ENCODE peak calls at places on chromosome 21, in nine cellular contexts. J is lower lobe of right lung; Y is GM06990; E is fibroblast of mammary gland; S is effector memory CD4-positive, alpha-beta T cell; N is occipital lobe; V is C1 segment of cervical spinal cord; Z is adrenal gland; Q is T-helper 2 cell. B is an unnamed sample.

GRCh38 chr21:44331650-44332306 is 7.4 kb downstream of the CFAP410 start:
- DNase-seq in J (no peak), Y (no peak), E (peak), S (no peak), N (peak), V (no peak), Z (no peak), Q (no peak), B (peak)

GRCh38 chr21:34132905-34133304 is 59.5 kb downstream of the MRPS6 start:
- DNase-seq in J (no peak), Y (no peak), E (no peak), S (no peak), N (no peak), V (no peak), Z (no peak), Q (no peak), B (no peak)

GRCh38 chr21:21183092-21183491 is 184.9 kb downstream of the NCAM2 start:
- DNase-seq in J (no peak), Y (no peak), E (no peak), S (no peak), N (no peak), V (no peak), Z (no peak), Q (no peak), B (no peak)

GRCh38 chr21:46029201-46029924 is 47.8 kb downstream of the COL6A1 start:
- DNase-seq in J (no peak), Y (no peak), E (peak), S (no peak), N (no peak), V (no peak), Z (no peak), Q (no peak), B (no peak)

GRCh38 chr21:39014751-39015150 is 168.5 kb downstream of the PSMG1 start:
- DNase-seq in J (no peak), Y (no peak), E (peak), S (no peak), N (no peak), V (no peak), Z (no peak), Q (no peak), B (no peak)

GRCh38 chr21:38139380-38140168 is 117.2 kb upstream of the KCNJ15 start:
- DNase-seq in J (no peak), Y (no peak), E (peak), S (no peak), N (no peak), V (no peak), Z (no peak), Q (no peak), B (no peak)

GRCh38 chr21:35607406-35607805 is 452.9 kb downstream of the SETD4 start:
- DNase-seq in J (no peak), Y (no peak), E (no peak), S (no peak), N (no peak), V (no peak), Z (no peak), Q (no peak), B (no peak)

GRCh38 chr21:10463156-10463555 is 58.2 kb upstream of the TPTE start:
- DNase-seq in J (no peak), Y (no peak), E (no peak), S (no peak), N (no peak), V (no peak), Z (no peak), Q (no peak), B (no peak)

GRCh38 chr21:23887709-23888303 is 1719.5 kb downstream of the MRPL39 start:
- DNase-seq in J (no peak), Y (no peak), E (no peak), S (peak), N (no peak), V (no peak), Z (no peak), Q (no peak), B (no peak)

GRCh38 chr21:45995686-45996179 is 14.2 kb downstream of the COL6A1 start:
- DNase-seq in J (peak), Y (no peak), E (peak), S (no peak), N (no peak), V (no peak), Z (peak), Q (no peak), B (no peak)

GRCh38 chr21:18521204-18521603 is 117.6 kb upstream of the TMPRSS15 start:
- DNase-seq in J (no peak), Y (no peak), E (no peak), S (no peak), N (no peak), V (no peak), Z (no peak), Q (no peak), B (no peak)

GRCh38 chr21:44497641-44498243 is 42.3 kb downstream of the KRTAP10-1 start:
- DNase-seq in J (no peak), Y (no peak), E (peak), S (no peak), N (no peak), V (no peak), Z (no peak), Q (no peak), B (no peak)

GRCh38 chr21:20311388-20311787 is 686.8 kb upstream of the NCAM2 start:
- DNase-seq in J (no peak), Y (no peak), E (no peak), S (no peak), N (no peak), V (no peak), Z (no peak), Q (no peak), B (no peak)

GRCh38 chr21:45887788-45888187 is 93.8 kb upstream of the COL6A1 start:
- DNase-seq in J (no peak), Y (no peak), E (no peak), S (no peak), N (no peak), V (no peak), Z (no peak), Q (no peak), B (no peak)

GRCh38 chr21:32800056-32800455 is 28.5 kb upstream of the PAXBP1 start:
- DNase-seq in J (no peak), Y (no peak), E (no peak), S (no peak), N (no peak), V (no peak), Z (no peak), Q (no peak), B (no peak)

GRCh38 chr21:27035791-27036190 is 68.9 kb upstream of the ADAMTS5 start:
- DNase-seq in J (no peak), Y (no peak), E (no peak), S (no peak), N (no peak), V (no peak), Z (no peak), Q (no peak), B (peak)

GRCh38 chr21:43193651-43194302 is 25.0 kb downstream of the CRYAA start:
- DNase-seq in J (no peak), Y (no peak), E (peak), S (no peak), N (no peak), V (no peak), Z (peak), Q (no peak), B (no peak)

GRCh38 chr21:25835397-25835796 is 100.6 kb downstream of the GABPA start:
- DNase-seq in J (no peak), Y (no peak), E (no peak), S (no peak), N (no peak), V (no peak), Z (peak), Q (no peak), B (no peak)

GRCh38 chr21:45822429-45823099 is 159.0 kb upstream of the COL6A1 start:
- DNase-seq in J (no peak), Y (no peak), E (no peak), S (no peak), N (no peak), V (no peak), Z (no peak), Q (no peak), B (no peak)

GRCh38 chr21:45590726-45591618 is 48.7 kb upstream of the SLC19A1 start:
- DNase-seq in J (peak), Y (peak), E (no peak), S (peak), N (no peak), V (no peak), Z (peak), Q (peak), B (no peak)

GRCh38 chr21:38897532-38898421 is 92.0 kb downstream of the ETS2 start:
- DNase-seq in J (no peak), Y (no peak), E (no peak), S (no peak), N (no peak), V (no peak), Z (no peak), Q (no peak), B (no peak)

GRCh38 chr21:14321042-14321441 is 61.9 kb downstream of the HSPA13 start:
- DNase-seq in J (no peak), Y (no peak), E (peak), S (no peak), N (no peak), V (no peak), Z (no peak), Q (no peak), B (no peak)

GRCh38 chr21:25496825-25497482 is 110.3 kb downstream of the MRPL39 start:
- DNase-seq in J (no peak), Y (peak), E (peak), S (no peak), N (no peak), V (no peak), Z (no peak), Q (no peak), B (no peak)

GRCh38 chr21:34962586-34963222 is 86.4 kb downstream of the RUNX1 start:
- DNase-seq in J (no peak), Y (no peak), E (no peak), S (no peak), N (no peak), V (no peak), Z (no peak), Q (no peak), B (no peak)

GRCh38 chr21:42263591-42264131 is 44.7 kb downstream of the ABCG1 start:
- DNase-seq in J (peak), Y (no peak), E (no peak), S (no peak), N (no peak), V (no peak), Z (peak), Q (no peak), B (no peak)

GRCh38 chr21:32826317-32827167 is 55.0 kb upstream of the PAXBP1 start:
- DNase-seq in J (no peak), Y (no peak), E (peak), S (no peak), N (peak), V (peak), Z (peak), Q (no peak), B (no peak)

GRCh38 chr21:32089771-32090170 is 189.1 kb downstream of the MIS18A start:
- DNase-seq in J (no peak), Y (no peak), E (no peak), S (no peak), N (no peak), V (no peak), Z (no peak), Q (no peak), B (no peak)